ENCODE peak calls at places on chromosomes 4 and X, in six cellular contexts. H is mesendoderm, W is IMR-90, P is H1, O is mesenchymal stem cell, M is trophoblast cell. I is an unnamed sample.

GRCh38 chrX:20271730-20272129 is 5.0 kb upstream of the RPS6KA3 start:
- DNase-seq in H (no peak), W (peak), P (no peak), O (no peak), M (no peak), I (no peak)

GRCh38 chr4:95606739-95607138 is 58.0 kb upstream of the UNC5C start:
- DNase-seq in H (no peak), W (no peak), P (no peak), O (no peak), M (no peak), I (no peak)

GRCh38 chr4:69984030-69984443 is 11.7 kb upstream of the STATH start:
- DNase-seq in H (no peak), W (no peak), P (no peak), O (no peak), M (peak), I (no peak)

GRCh38 chr4:183097251-183098079 is 1.6 kb upstream of the WWC2 start:
- DNase-seq in H (peak), W (no peak), P (no peak), O (peak), M (no peak), I (peak)

GRCh38 chr4:73740353-73740778 is at the start of gene CXCL8:
- DNase-seq in H (peak), W (peak), P (no peak), O (peak), M (peak), I (no peak)

GRCh38 chr4:2827071-2827873 is 16.4 kb upstream of the ADD1 start:
- DNase-seq in H (no peak), W (no peak), P (no peak), O (no peak), M (no peak), I (no peak)

GRCh38 chr4:48970471-48970921 is 15.6 kb upstream of the CWH43 start:
- DNase-seq in H (no peak), W (peak), P (no peak), O (peak), M (peak), I (no peak)

GRCh38 chr4:145619639-145619996 is 433 bp downstream of the MMAA start:
- DNase-seq in H (no peak), W (peak), P (no peak), O (peak), M (peak), I (no peak)

GRCh38 chrX:103791233-103791632 is 14.6 kb downstream of the PLP1 start:
- DNase-seq in H (peak), W (peak), P (no peak), O (no peak), M (peak), I (no peak)

GRCh38 chr4:130147618-130148017 is 1051.7 kb downstream of the C4orf33 start:
- DNase-seq in H (peak), W (no peak), P (no peak), O (no peak), M (no peak), I (peak)

GRCh38 chr4:38424171-38424871 is 239.7 kb upstream of the KLF3 start:
- DNase-seq in H (peak), W (no peak), P (no peak), O (no peak), M (no peak), I (peak)

GRCh38 chr4:35965300-35965699 is 279.0 kb downstream of the ARAP2 start:
- DNase-seq in H (no peak), W (no peak), P (no peak), O (no peak), M (no peak), I (no peak)

GRCh38 chrX:8042304-8042703 is 115.1 kb upstream of the PNPLA4 start:
- DNase-seq in H (peak), W (no peak), P (no peak), O (no peak), M (no peak), I (no peak)

GRCh38 chr4:37476691-37477090 is 209.5 kb downstream of the RELL1 start:
- DNase-seq in H (no peak), W (no peak), P (no peak), O (no peak), M (no peak), I (no peak)

GRCh38 chrX:103356897-103357296 is 591 bp downstream of the TCEAL9 start:
- DNase-seq in H (no peak), W (no peak), P (no peak), O (no peak), M (no peak), I (no peak)

GRCh38 chr4:84389406-84389805 is 109.7 kb downstream of the NKX6-1 start:
- DNase-seq in H (peak), W (no peak), P (no peak), O (no peak), M (no peak), I (no peak)

DNA sequence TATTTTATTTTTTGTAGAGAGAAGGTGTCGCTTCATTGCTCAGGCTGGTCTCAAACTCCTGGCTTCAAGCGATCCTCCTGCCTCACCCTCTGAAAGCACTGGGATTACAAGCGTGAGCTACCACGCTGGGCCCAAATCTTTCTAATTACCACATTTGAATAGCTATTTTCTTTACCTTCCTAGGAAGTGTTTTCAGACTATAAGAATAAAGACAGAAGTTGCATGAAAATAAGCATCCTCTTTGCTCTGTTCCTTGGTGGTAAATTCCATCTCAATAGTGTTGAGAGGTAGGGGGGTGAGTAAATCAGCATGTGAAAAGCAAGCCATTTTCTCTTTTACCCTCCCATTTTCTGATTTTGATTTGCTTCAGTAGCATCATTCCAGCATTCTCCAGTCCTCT is 122.4 kb downstream of the LARP7 start:
- DNase-seq in H (peak), W (no peak), P (peak), O (no peak), M (no peak), I (no peak)
- H2BK120ac ChIP-seq in H (peak), W (no peak), P (no peak), O (no peak), M (no peak), I (no peak)

DNA sequence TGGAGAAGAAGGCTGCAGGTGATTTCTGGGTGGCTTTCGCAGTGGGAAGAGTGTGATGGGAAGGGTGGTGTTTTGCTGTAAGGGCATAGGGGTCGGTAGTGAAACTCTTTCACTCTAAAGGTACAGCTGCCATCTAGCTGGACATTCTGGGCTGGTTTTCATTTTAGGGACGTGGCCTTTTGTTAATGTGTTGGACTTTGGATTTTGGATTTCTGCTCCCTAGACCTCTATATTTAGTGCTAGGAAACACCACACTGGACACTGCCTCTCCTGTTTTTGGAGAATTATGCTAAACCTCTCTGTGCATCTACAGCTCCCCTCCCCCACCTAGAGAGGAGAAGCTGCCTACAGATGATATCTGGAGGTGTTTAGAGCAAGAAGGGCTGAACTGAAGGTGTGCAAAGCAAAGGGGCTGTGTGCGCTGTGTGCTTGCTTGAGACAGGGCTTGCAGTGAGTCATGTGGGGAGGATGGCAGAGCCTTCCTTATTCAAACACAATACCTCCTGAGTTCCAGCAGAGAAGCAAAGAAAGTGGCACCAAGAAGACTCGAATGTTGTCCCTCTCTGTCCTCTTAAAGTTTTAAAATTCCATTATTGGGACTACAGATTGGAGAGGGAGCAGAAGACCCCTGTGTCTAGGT is 47.9 kb downstream of the STARD8 start:
- DNase-seq in H (no peak), W (no peak), P (no peak), O (no peak), M (peak), I (no peak)
- H3K4me3 ChIP-seq in H (no peak), W (no peak), P (no peak), O (no peak), M (no peak), I (no peak)

GRCh38 chrX:41082783-41083182 is 2.5 kb upstream of the USP9X start:
- DNase-seq in H (no peak), W (no peak), P (no peak), O (no peak), M (no peak), I (no peak)

GRCh38 chrX:41085883-41086626 is 810 bp downstream of the USP9X start:
- DNase-seq in H (peak), W (peak), P (no peak), O (peak), M (peak), I (no peak)

GRCh38 chrX:41085105-41085882 is at the start of gene USP9X:
- DNase-seq in H (peak), W (peak), P (peak), O (peak), M (peak), I (peak)

GRCh38 chrX:41084044-41084359 is 1.2 kb upstream of the USP9X start:
- DNase-seq in H (no peak), W (no peak), P (no peak), O (no peak), M (no peak), I (no peak)

GRCh38 chrX:41084360-41085104 is 713 bp upstream of the USP9X start:
- DNase-seq in H (peak), W (peak), P (peak), O (peak), M (peak), I (peak)
- H2BK120ac ChIP-seq in H (peak), W (peak), P (peak), O (peak), M (peak), I (no peak)

DNA sequence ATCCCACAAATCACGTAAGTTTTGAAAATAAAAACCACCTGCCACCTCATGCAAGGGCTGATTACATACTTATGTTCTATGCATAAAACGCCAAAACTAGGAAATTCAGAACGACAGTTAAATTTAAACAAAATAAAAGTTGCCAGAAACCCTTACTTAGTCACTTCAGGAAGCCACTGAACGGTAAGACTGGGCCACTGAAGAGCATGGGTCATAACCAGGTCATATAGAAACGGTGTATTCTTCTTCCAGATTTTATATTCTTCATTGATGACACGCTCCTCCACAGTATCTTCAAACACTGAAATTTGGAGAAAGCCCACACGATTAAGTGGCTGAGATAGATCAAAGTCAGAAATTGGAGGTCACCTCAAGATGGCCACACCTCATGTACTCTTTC is 1.2 kb downstream of the RBBP7 start:
- DNase-seq in H (no peak), W (no peak), P (no peak), O (no peak), M (no peak), I (no peak)
- H3K4me3 ChIP-seq in H (peak), W (peak), P (peak), O (no peak), M (no peak), I (peak)

I was measured in neuronal stem cell.